ENCODE peak calls at places on chromosome 10, in eight cellular contexts. One of them, this sample, is unnamed.

GRCh38 chr10:29858352-29859267 is 200.8 kb downstream of the JCAD start:
- DNase-seq in BJ: peak
- DNase-seq in left ventricle myocardium inferior: peak
- DNase-seq in HFFc6: peak
- DNase-seq in bronchial epithelial cell: peak
- DNase-seq in NCI-H1092 treated with DMSO at 0.1 percent for 48 hours: peak
- DNase-seq in Right ventricle myocardium inferior: peak
- DNase-seq in AG10803: peak
- DNase-seq in this sample: no peak

GRCh38 chr10:33388805-33389204 is 54.3 kb upstream of the NRP1 start:
- DNase-seq in AG10803: peak
- DNase-seq in left ventricle myocardium inferior: no peak
- DNase-seq in bronchial epithelial cell: no peak
- DNase-seq in BJ: no peak
- DNase-seq in NCI-H1092 treated with DMSO at 0.1 percent for 48 hours: no peak
- DNase-seq in HFFc6: no peak
- DNase-seq in Right ventricle myocardium inferior: no peak
- DNase-seq in this sample: no peak

GRCh38 chr10:129936266-129936922 is 27.7 kb downstream of the EBF3 start:
- DNase-seq in AG10803: no peak
- DNase-seq in BJ: no peak
- DNase-seq in NCI-H1092 treated with DMSO at 0.1 percent for 48 hours: no peak
- DNase-seq in HFFc6: no peak
- DNase-seq in left ventricle myocardium inferior: peak
- DNase-seq in bronchial epithelial cell: no peak
- DNase-seq in Right ventricle myocardium inferior: no peak
- DNase-seq in this sample: no peak

GRCh38 chr10:121313119-121313858 is 285.0 kb downstream of the FGFR2 start:
- DNase-seq in NCI-H1092 treated with DMSO at 0.1 percent for 48 hours: no peak
- DNase-seq in Right ventricle myocardium inferior: no peak
- DNase-seq in AG10803: no peak
- DNase-seq in left ventricle myocardium inferior: no peak
- DNase-seq in BJ: no peak
- DNase-seq in HFFc6: no peak
- DNase-seq in bronchial epithelial cell: peak
- DNase-seq in this sample: no peak

GRCh38 chr10:28302012-28302667 is 724 bp downstream of the MPP7 start:
- DNase-seq in bronchial epithelial cell: peak
- DNase-seq in BJ: no peak
- DNase-seq in Right ventricle myocardium inferior: no peak
- DNase-seq in AG10803: no peak
- DNase-seq in HFFc6: no peak
- DNase-seq in left ventricle myocardium inferior: no peak
- DNase-seq in NCI-H1092 treated with DMSO at 0.1 percent for 48 hours: no peak
- DNase-seq in this sample: no peak

GRCh38 chr10:118950190-118950658 is 79.3 kb upstream of the NANOS1 start:
- DNase-seq in Right ventricle myocardium inferior: no peak
- DNase-seq in AG10803: no peak
- DNase-seq in NCI-H1092 treated with DMSO at 0.1 percent for 48 hours: peak
- DNase-seq in BJ: no peak
- DNase-seq in left ventricle myocardium inferior: no peak
- DNase-seq in HFFc6: peak
- DNase-seq in bronchial epithelial cell: peak
- DNase-seq in this sample: no peak

GRCh38 chr10:1392127-1392526 is 335.9 kb downstream of the WDR37 start:
- DNase-seq in BJ: no peak
- DNase-seq in Right ventricle myocardium inferior: no peak
- DNase-seq in AG10803: no peak
- DNase-seq in left ventricle myocardium inferior: no peak
- DNase-seq in NCI-H1092 treated with DMSO at 0.1 percent for 48 hours: no peak
- DNase-seq in bronchial epithelial cell: no peak
- DNase-seq in HFFc6: no peak
- DNase-seq in this sample: no peak

GRCh38 chr10:101060951-101061813 is 607 bp upstream of the KAZALD1 start:
- DNase-seq in Right ventricle myocardium inferior: peak
- DNase-seq in bronchial epithelial cell: no peak
- DNase-seq in HFFc6: peak
- DNase-seq in left ventricle myocardium inferior: peak
- DNase-seq in NCI-H1092 treated with DMSO at 0.1 percent for 48 hours: peak
- DNase-seq in BJ: no peak
- DNase-seq in AG10803: peak
- DNase-seq in this sample: peak

GRCh38 chr10:51170518-51171245 is 96.4 kb downstream of the PRKG1 start:
- DNase-seq in Right ventricle myocardium inferior: no peak
- DNase-seq in NCI-H1092 treated with DMSO at 0.1 percent for 48 hours: no peak
- DNase-seq in AG10803: peak
- DNase-seq in HFFc6: peak
- DNase-seq in BJ: no peak
- DNase-seq in bronchial epithelial cell: peak
- DNase-seq in left ventricle myocardium inferior: no peak
- DNase-seq in this sample: no peak

GRCh38 chr10:92813979-92814378 is 34.3 kb upstream of the EXOC6 start:
- DNase-seq in NCI-H1092 treated with DMSO at 0.1 percent for 48 hours: no peak
- DNase-seq in bronchial epithelial cell: no peak
- DNase-seq in HFFc6: no peak
- DNase-seq in Right ventricle myocardium inferior: no peak
- DNase-seq in AG10803: no peak
- DNase-seq in BJ: no peak
- DNase-seq in left ventricle myocardium inferior: no peak
- DNase-seq in this sample: no peak

GRCh38 chr10:132538031-132538789 is 623 bp downstream of the INPP5A start:
- DNase-seq in AG10803: no peak
- DNase-seq in left ventricle myocardium inferior: peak
- DNase-seq in BJ: no peak
- DNase-seq in bronchial epithelial cell: no peak
- DNase-seq in NCI-H1092 treated with DMSO at 0.1 percent for 48 hours: no peak
- DNase-seq in HFFc6: no peak
- DNase-seq in Right ventricle myocardium inferior: peak
- DNase-seq in this sample: no peak

GRCh38 chr10:77029684-77030407 is 607.8 kb downstream of the KCNMA1 start:
- DNase-seq in BJ: no peak
- DNase-seq in NCI-H1092 treated with DMSO at 0.1 percent for 48 hours: no peak
- DNase-seq in AG10803: no peak
- DNase-seq in HFFc6: no peak
- DNase-seq in left ventricle myocardium inferior: no peak
- DNase-seq in bronchial epithelial cell: no peak
- DNase-seq in Right ventricle myocardium inferior: no peak
- DNase-seq in this sample: no peak

GRCh38 chr10:107616031-107616430 is 451.5 kb upstream of the SORCS1 start:
- DNase-seq in Right ventricle myocardium inferior: no peak
- DNase-seq in left ventricle myocardium inferior: no peak
- DNase-seq in NCI-H1092 treated with DMSO at 0.1 percent for 48 hours: no peak
- DNase-seq in HFFc6: no peak
- DNase-seq in bronchial epithelial cell: peak
- DNase-seq in AG10803: no peak
- DNase-seq in BJ: no peak
- DNase-seq in this sample: no peak

GRCh38 chr10:69716711-69717560 is 84.8 kb upstream of the COL13A1 start:
- DNase-seq in bronchial epithelial cell: peak
- DNase-seq in NCI-H1092 treated with DMSO at 0.1 percent for 48 hours: peak
- DNase-seq in BJ: no peak
- DNase-seq in left ventricle myocardium inferior: no peak
- DNase-seq in HFFc6: peak
- DNase-seq in AG10803: no peak
- DNase-seq in Right ventricle myocardium inferior: peak
- DNase-seq in this sample: no peak

GRCh38 chr10:131316321-131317075 is 5.0 kb upstream of the TCERG1L start:
- DNase-seq in AG10803: no peak
- DNase-seq in BJ: no peak
- DNase-seq in left ventricle myocardium inferior: no peak
- DNase-seq in bronchial epithelial cell: no peak
- DNase-seq in HFFc6: no peak
- DNase-seq in Right ventricle myocardium inferior: no peak
- DNase-seq in NCI-H1092 treated with DMSO at 0.1 percent for 48 hours: no peak
- DNase-seq in this sample: no peak

GRCh38 chr10:69813632-69814031 is 11.9 kb downstream of the COL13A1 start:
- DNase-seq in BJ: no peak
- DNase-seq in bronchial epithelial cell: no peak
- DNase-seq in left ventricle myocardium inferior: no peak
- DNase-seq in AG10803: no peak
- DNase-seq in NCI-H1092 treated with DMSO at 0.1 percent for 48 hours: no peak
- DNase-seq in Right ventricle myocardium inferior: no peak
- DNase-seq in HFFc6: no peak
- DNase-seq in this sample: no peak

GRCh38 chr10:75233444-75234016 is 2.2 kb downstream of the COMTD1 start:
- DNase-seq in left ventricle myocardium inferior: no peak
- DNase-seq in BJ: no peak
- DNase-seq in bronchial epithelial cell: no peak
- DNase-seq in HFFc6: no peak
- DNase-seq in AG10803: no peak
- DNase-seq in Right ventricle myocardium inferior: no peak
- DNase-seq in NCI-H1092 treated with DMSO at 0.1 percent for 48 hours: no peak
- DNase-seq in this sample: no peak

GRCh38 chr10:33040436-33040835 is 82.4 kb upstream of the ITGB1 start:
- DNase-seq in HFFc6: no peak
- DNase-seq in Right ventricle myocardium inferior: no peak
- DNase-seq in BJ: no peak
- DNase-seq in left ventricle myocardium inferior: no peak
- DNase-seq in AG10803: no peak
- DNase-seq in NCI-H1092 treated with DMSO at 0.1 percent for 48 hours: no peak
- DNase-seq in bronchial epithelial cell: no peak
- DNase-seq in this sample: no peak

GRCh38 chr10:50596456-50596855 is 27.3 kb downstream of the SGMS1 start:
- DNase-seq in left ventricle myocardium inferior: no peak
- DNase-seq in HFFc6: no peak
- DNase-seq in BJ: no peak
- DNase-seq in Right ventricle myocardium inferior: no peak
- DNase-seq in AG10803: no peak
- DNase-seq in bronchial epithelial cell: no peak
- DNase-seq in NCI-H1092 treated with DMSO at 0.1 percent for 48 hours: no peak
- DNase-seq in this sample: no peak

GRCh38 chr10:43234471-43235041 is 32.3 kb downstream of the RASGEF1A start:
- DNase-seq in Right ventricle myocardium inferior: peak
- DNase-seq in BJ: no peak
- DNase-seq in HFFc6: no peak
- DNase-seq in bronchial epithelial cell: no peak
- DNase-seq in NCI-H1092 treated with DMSO at 0.1 percent for 48 hours: no peak
- DNase-seq in AG10803: no peak
- DNase-seq in left ventricle myocardium inferior: peak
- DNase-seq in this sample: no peak

GRCh38 chr10:91409869-91410637 is at the start of gene HECTD2:
- DNase-seq in AG10803: peak
- DNase-seq in HFFc6: peak
- DNase-seq in Right ventricle myocardium inferior: peak
- DNase-seq in bronchial epithelial cell: peak
- DNase-seq in NCI-H1092 treated with DMSO at 0.1 percent for 48 hours: peak
- DNase-seq in BJ: no peak
- DNase-seq in left ventricle myocardium inferior: peak
- DNase-seq in this sample: no peak

GRCh38 chr10:114418109-114418508 is 13.8 kb upstream of the AFAP1L2 start:
- DNase-seq in left ventricle myocardium inferior: no peak
- DNase-seq in AG10803: no peak
- DNase-seq in NCI-H1092 treated with DMSO at 0.1 percent for 48 hours: no peak
- DNase-seq in Right ventricle myocardium inferior: no peak
- DNase-seq in HFFc6: no peak
- DNase-seq in BJ: no peak
- DNase-seq in bronchial epithelial cell: peak
- DNase-seq in this sample: no peak

GRCh38 chr10:108358912-108359311 is 1194.4 kb upstream of the SORCS1 start:
- DNase-seq in HFFc6: peak
- DNase-seq in BJ: peak
- DNase-seq in NCI-H1092 treated with DMSO at 0.1 percent for 48 hours: no peak
- DNase-seq in AG10803: peak
- DNase-seq in left ventricle myocardium inferior: no peak
- DNase-seq in bronchial epithelial cell: peak
- DNase-seq in Right ventricle myocardium inferior: no peak
- DNase-seq in this sample: peak

GRCh38 chr10:18261063-18261462 is 120.8 kb downstream of the CACNB2 start:
- DNase-seq in BJ: no peak
- DNase-seq in Right ventricle myocardium inferior: no peak
- DNase-seq in HFFc6: no peak
- DNase-seq in NCI-H1092 treated with DMSO at 0.1 percent for 48 hours: no peak
- DNase-seq in left ventricle myocardium inferior: no peak
- DNase-seq in bronchial epithelial cell: no peak
- DNase-seq in AG10803: no peak
- DNase-seq in this sample: no peak

GRCh38 chr10:1197384-1197783 is 141.2 kb downstream of the WDR37 start:
- DNase-seq in AG10803: no peak
- DNase-seq in HFFc6: no peak
- DNase-seq in bronchial epithelial cell: no peak
- DNase-seq in NCI-H1092 treated with DMSO at 0.1 percent for 48 hours: no peak
- DNase-seq in BJ: no peak
- DNase-seq in Right ventricle myocardium inferior: no peak
- DNase-seq in left ventricle myocardium inferior: no peak
- DNase-seq in this sample: no peak

GRCh38 chr10:116713846-116714245 is 28.5 kb downstream of the HSPA12A start:
- DNase-seq in AG10803: peak
- DNase-seq in left ventricle myocardium inferior: no peak
- DNase-seq in Right ventricle myocardium inferior: no peak
- DNase-seq in HFFc6: no peak
- DNase-seq in bronchial epithelial cell: no peak
- DNase-seq in NCI-H1092 treated with DMSO at 0.1 percent for 48 hours: no peak
- DNase-seq in BJ: no peak
- DNase-seq in this sample: no peak

GRCh38 chr10:78997635-78998618 is 70.8 kb upstream of the ZMIZ1 start:
- DNase-seq in bronchial epithelial cell: peak
- DNase-seq in NCI-H1092 treated with DMSO at 0.1 percent for 48 hours: no peak
- DNase-seq in AG10803: no peak
- DNase-seq in left ventricle myocardium inferior: no peak
- DNase-seq in BJ: no peak
- DNase-seq in Right ventricle myocardium inferior: no peak
- DNase-seq in HFFc6: no peak
- DNase-seq in this sample: no peak

GRCh38 chr10:128422221-128422620 is 296.0 kb upstream of the MKI67 start:
- DNase-seq in HFFc6: no peak
- DNase-seq in AG10803: no peak
- DNase-seq in NCI-H1092 treated with DMSO at 0.1 percent for 48 hours: no peak
- DNase-seq in Right ventricle myocardium inferior: no peak
- DNase-seq in bronchial epithelial cell: no peak
- DNase-seq in left ventricle myocardium inferior: no peak
- DNase-seq in BJ: no peak
- DNase-seq in this sample: no peak

GRCh38 chr10:99369551-99369950 is 40.4 kb downstream of the CNNM1 start:
- DNase-seq in HFFc6: peak
- DNase-seq in BJ: peak
- DNase-seq in Right ventricle myocardium inferior: no peak
- DNase-seq in NCI-H1092 treated with DMSO at 0.1 percent for 48 hours: no peak
- DNase-seq in bronchial epithelial cell: no peak
- DNase-seq in left ventricle myocardium inferior: no peak
- DNase-seq in AG10803: peak
- DNase-seq in this sample: no peak

GRCh38 chr10:29634764-29635625 is at the start of gene SVIL:
- DNase-seq in left ventricle myocardium inferior: peak
- DNase-seq in bronchial epithelial cell: peak
- DNase-seq in AG10803: peak
- DNase-seq in BJ: no peak
- DNase-seq in Right ventricle myocardium inferior: no peak
- DNase-seq in NCI-H1092 treated with DMSO at 0.1 percent for 48 hours: no peak
- DNase-seq in HFFc6: peak
- DNase-seq in this sample: no peak

GRCh38 chr10:62433181-62433692 is 59.1 kb downstream of the ZNF365 start:
- DNase-seq in bronchial epithelial cell: peak
- DNase-seq in AG10803: peak
- DNase-seq in left ventricle myocardium inferior: peak
- DNase-seq in BJ: peak
- DNase-seq in HFFc6: peak
- DNase-seq in NCI-H1092 treated with DMSO at 0.1 percent for 48 hours: no peak
- DNase-seq in Right ventricle myocardium inferior: no peak
- DNase-seq in this sample: peak

GRCh38 chr10:117318909-117319308 is 56.3 kb downstream of the PDZD8 start:
- DNase-seq in HFFc6: peak
- DNase-seq in bronchial epithelial cell: no peak
- DNase-seq in NCI-H1092 treated with DMSO at 0.1 percent for 48 hours: no peak
- DNase-seq in AG10803: peak
- DNase-seq in Right ventricle myocardium inferior: no peak
- DNase-seq in BJ: no peak
- DNase-seq in left ventricle myocardium inferior: no peak
- DNase-seq in this sample: no peak

GRCh38 chr10:118166951-118167350 is 120.2 kb upstream of the RAB11FIP2 start:
- DNase-seq in bronchial epithelial cell: no peak
- DNase-seq in left ventricle myocardium inferior: no peak
- DNase-seq in HFFc6: no peak
- DNase-seq in BJ: no peak
- DNase-seq in Right ventricle myocardium inferior: no peak
- DNase-seq in AG10803: peak
- DNase-seq in NCI-H1092 treated with DMSO at 0.1 percent for 48 hours: no peak
- DNase-seq in this sample: peak

GRCh38 chr10:78267598-78267997 is 233.9 kb downstream of the RPS24 start:
- DNase-seq in NCI-H1092 treated with DMSO at 0.1 percent for 48 hours: no peak
- DNase-seq in bronchial epithelial cell: no peak
- DNase-seq in AG10803: peak
- DNase-seq in Right ventricle myocardium inferior: no peak
- DNase-seq in BJ: no peak
- DNase-seq in HFFc6: peak
- DNase-seq in left ventricle myocardium inferior: no peak
- DNase-seq in this sample: no peak